ENCODE peak calls at places on chromosomes 3 and 15, in nine cellular contexts. C is dorsolateral prefrontal cortex, N is colonic mucosa, E is brain microvascular endothelial cell, P is BE2C, F is uterus, T is pancreas, S is sigmoid colon, B is ovary. H is an unnamed sample.

GRCh38 chr3:27357665-27358258 is 11.4 kb downstream of the NEK10 start:
- DNase-seq in C (no peak), N (peak; percentile 74), E (peak; percentile 43), P (peak; percentile 43), F (peak; percentile 25), T (peak; percentile 55), S (no peak), B (no peak), H (peak; percentile 71)

GRCh38 chr15:98914626-98915025 is 93.0 kb downstream of the PGPEP1L start:
- DNase-seq in C (no peak), N (no peak), E (peak; percentile 86), P (no peak), F (no peak), T (no peak), S (peak; percentile 81), B (no peak), H (peak; percentile 85)

GRCh38 chr15:39113741-39114140 is 467.1 kb upstream of the THBS1 start:
- DNase-seq in C (no peak), N (no peak), E (no peak), P (no peak), F (no peak), T (no peak), S (no peak), B (no peak), H (no peak)

GRCh38 chr3:43876648-43877047 is 185.9 kb downstream of the ABHD5 start:
- DNase-seq in C (no peak), N (no peak), E (no peak), P (no peak), F (no peak), T (no peak), S (no peak), B (no peak), H (no peak)

GRCh38 chr3:52221141-52221562 is 4.3 kb downstream of the TLR9 start:
- DNase-seq in C (no peak), N (no peak), E (no peak), P (no peak), F (no peak), T (no peak), S (no peak), B (peak; percentile 40), H (no peak)

GRCh38 chr3:139378587-139378986 is 10.9 kb downstream of the COPB2 start:
- DNase-seq in C (no peak), N (no peak), E (no peak), P (no peak), F (no peak), T (no peak), S (no peak), B (no peak), H (no peak)

GRCh38 chr3:66885326-66886000 is 112.6 kb upstream of the KBTBD8 start:
- DNase-seq in C (no peak), N (no peak), E (peak; percentile 90), P (no peak), F (no peak), T (peak; percentile 52), S (no peak), B (no peak), H (peak; percentile 24)

GRCh38 chr15:74417670-74418069 is 16.1 kb downstream of the SEMA7A start:
- DNase-seq in C (no peak), N (no peak), E (no peak), P (no peak), F (no peak), T (no peak), S (no peak), B (no peak), H (no peak)

GRCh38 chr15:40305281-40305680 is 2.5 kb downstream of the PLCB2 start:
- DNase-seq in C (no peak), N (no peak), E (no peak), P (no peak), F (no peak), T (no peak), S (no peak), B (no peak), H (no peak)

GRCh38 chr15:101004986-101005747 is 86.0 kb downstream of the LRRK1 start:
- DNase-seq in C (no peak), N (no peak), E (no peak), P (no peak), F (no peak), T (no peak), S (peak; percentile 24), B (no peak), H (no peak)

GRCh38 chr15:77825143-77825542 is 192.4 kb upstream of the LINGO1 start:
- DNase-seq in C (no peak), N (no peak), E (no peak), P (peak; percentile 4), F (no peak), T (no peak), S (no peak), B (no peak), H (no peak)

GRCh38 chr3:180267202-180267843 is 230.6 kb upstream of the PEX5L start:
- DNase-seq in C (no peak), N (no peak), E (no peak), P (no peak), F (no peak), T (no peak), S (no peak), B (no peak), H (peak; percentile 5)

DNA sequence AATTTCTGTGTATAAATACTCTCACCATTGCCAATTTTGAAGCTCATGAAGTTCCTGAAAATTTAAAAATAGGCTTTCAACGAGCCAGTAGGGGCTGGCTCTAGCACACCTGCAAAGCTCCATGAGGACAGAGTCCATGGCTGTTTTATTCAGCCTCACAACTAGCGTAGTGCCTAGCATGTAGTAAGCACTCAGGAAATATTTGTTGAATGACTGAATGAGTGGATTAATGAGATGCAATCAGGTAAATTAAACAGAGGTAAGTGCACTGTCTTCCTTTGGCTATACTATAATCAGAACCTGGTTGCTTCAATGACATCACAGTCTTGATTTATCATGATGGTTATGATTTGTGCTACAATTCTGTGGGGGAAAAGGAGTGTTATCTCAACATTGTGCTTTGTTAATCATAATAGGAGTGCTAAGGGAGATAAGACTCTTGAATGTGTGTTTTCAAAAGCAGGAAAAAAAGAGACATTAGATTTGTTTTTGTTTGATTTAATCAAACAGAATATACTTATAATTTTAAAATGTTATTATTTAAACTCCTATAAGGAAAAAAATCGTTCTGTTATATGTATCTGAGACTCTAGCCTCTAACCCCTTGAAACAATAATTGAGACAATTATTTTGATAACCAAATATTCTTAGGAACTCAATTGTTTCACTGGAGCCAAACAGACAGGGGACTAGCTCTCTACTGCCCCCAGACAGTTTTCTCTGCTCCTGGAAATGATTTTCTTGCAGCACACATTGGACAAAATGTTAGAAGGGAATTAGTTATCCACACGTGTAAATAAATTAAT is 171.7 kb upstream of the ATP11B start:
- DNase-seq in C (no peak), N (no peak), E (no peak), P (no peak), F (no peak), T (no peak), S (no peak), B (no peak), H (no peak)
- TF ChIP-seq CTCF in C (peak; percentile 39), N (peak; percentile 36), E (peak; percentile 67), P (peak; percentile 69), F (no peak), T (no peak), S (no peak), B (no peak), H (peak; percentile 17)

GRCh38 chr3:72999971-73000370 is 3.4 kb downstream of the PPP4R2 start:
- DNase-seq in C (no peak), N (no peak), E (no peak), P (no peak), F (no peak), T (no peak), S (no peak), B (no peak), H (peak; percentile 21)
- H3K4me3 ChIP-seq in C (peak overlapping the region; percentile 90), N (no peak overlapping the region), E (peak overlapping the region; percentile 88), P (peak overlapping the region; percentile 92), F (no peak overlapping the region), T (no peak overlapping the region), S (peak overlapping the region; percentile 88), B (no peak overlapping the region), H (peak overlapping the region; percentile 78)

GRCh38 chr3:38480093-38480445 is 16.1 kb upstream of the EXOG start:
- DNase-seq in C (no peak), N (no peak), E (no peak), P (no peak), F (no peak), T (no peak), S (no peak), B (no peak), H (no peak)
- TF ChIP-seq CTCF in C (no peak), N (no peak), E (no peak), P (no peak), F (no peak), T (peak; percentile 16), S (no peak), B (no peak), H (no peak)

GRCh38 chr15:67825880-67826716 is 789 bp downstream of the SKOR1 start:
- DNase-seq in C (no peak), N (no peak), E (no peak), P (no peak), F (no peak), T (no peak), S (no peak), B (no peak), H (no peak)
- H3K4me3 ChIP-seq in C (no peak overlapping the region), N (peak overlapping the region; percentile 3), E (no peak overlapping the region), P (no peak overlapping the region), F (no peak overlapping the region), T (no peak overlapping the region), S (peak overlapping the region; percentile 8), B (no peak overlapping the region), H (no peak overlapping the region)

DNA sequence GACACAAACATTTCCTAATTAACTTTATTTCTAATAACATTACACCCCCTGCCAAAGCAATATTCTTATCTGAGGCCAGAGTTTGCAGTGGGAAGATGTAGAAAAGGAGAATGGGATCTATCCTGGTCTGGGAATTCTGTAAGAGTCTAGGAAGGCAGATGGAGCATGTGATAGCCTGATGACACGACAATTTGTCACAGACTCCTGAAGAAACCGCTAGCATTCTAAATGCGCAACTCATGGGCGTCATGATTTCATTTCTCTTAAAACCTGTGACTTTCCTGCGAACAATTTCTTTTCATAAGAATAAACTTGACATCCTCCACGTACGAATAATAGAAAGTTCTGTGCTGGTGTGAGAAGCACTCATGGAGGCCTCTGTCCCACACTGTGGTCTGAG is 72.9 kb upstream of the ATP10A start:
- DNase-seq in C (no peak), N (no peak), E (no peak), P (no peak), F (no peak), T (no peak), S (no peak), B (no peak), H (no peak)
- TF ChIP-seq CTCF in C (no peak), N (no peak), E (no peak), P (no peak), F (no peak), T (no peak), S (no peak), B (no peak), H (no peak)